ENCODE peak calls at places on chromosomes 4 and X, in four cellular contexts. O, P, B and Y are unnamed samples.

GRCh38 chr4:70359115-70359661 is 1.4 kb upstream of the SMR3A start:
- DNase-seq in O (no peak), B (no peak), P (no peak), Y (no peak)

GRCh38 chr4:14254252-14254651 is 626.7 kb upstream of the BOD1L1 start:
- DNase-seq in O (peak), B (no peak), P (peak), Y (peak)

GRCh38 chrX:39167791-39168190 is 366.5 kb downstream of the MID1IP1 start:
- DNase-seq in O (no peak), B (no peak), P (no peak), Y (no peak)

GRCh38 chr4:93788712-93789111 is 39.8 kb upstream of the ATOH1 start:
- DNase-seq in B (no peak), O (peak), P (no peak), Y (peak)

GRCh38 chr4:74039065-74039763 is 725 bp upstream of the CXCL3 start:
- DNase-seq in O (no peak), P (no peak), B (no peak), Y (peak)

GRCh38 chr4:41214158-41215146 is at the start of gene APBB2:
- DNase-seq in P (peak), O (peak), B (peak), Y (peak)

GRCh38 chrX:130245441-130245840 is 23.3 kb downstream of the ZNF280C start:
- DNase-seq in B (no peak), O (no peak), P (no peak), Y (peak)

GRCh38 chr4:180086480-180087170 is 2156.6 kb upstream of the TENM3 start:
- DNase-seq in P (no peak), B (no peak), O (no peak), Y (no peak)

GRCh38 chr4:140884431-140885058 is 128.4 kb upstream of the TBC1D9 start:
- DNase-seq in B (no peak), O (peak), P (peak), Y (peak)

GRCh38 chr4:123423819-123424218 is 27.2 kb downstream of the SPRY1 start:
- DNase-seq in B (no peak), P (no peak), O (no peak), Y (no peak)

GRCh38 chr4:119027815-119028214 is 107.8 kb upstream of the MYOZ2 start:
- DNase-seq in O (no peak), P (no peak), B (no peak), Y (no peak)

GRCh38 chr4:119030536-119030890 is 105.1 kb upstream of the MYOZ2 start:
- DNase-seq in O (no peak), B (no peak), P (no peak), Y (no peak)

GRCh38 chr4:119031218-119031617 is 104.4 kb upstream of the MYOZ2 start:
- DNase-seq in B (no peak), P (no peak), O (no peak), Y (no peak)

GRCh38 chr4:119028296-119028695 is 107.3 kb upstream of the MYOZ2 start:
- DNase-seq in O (no peak), P (no peak), B (no peak), Y (no peak)

GRCh38 chr4:119029847-119030535 is 105.6 kb upstream of the MYOZ2 start:
- DNase-seq in P (no peak), O (no peak), B (no peak), Y (no peak)
- H3K4me3 ChIP-seq in P (no peak), O (no peak), B (no peak), Y (no peak)

GRCh38 chrX:106203315-106203714 is 35.2 kb downstream of the PWWP3B start:
- DNase-seq in B (no peak), O (no peak), P (no peak), Y (no peak)

GRCh38 chrX:106201502-106202178 is 33.5 kb downstream of the PWWP3B start:
- DNase-seq in P (no peak), B (no peak), O (peak), Y (peak)
- TF ChIP-seq CTCF in P (no peak), B (no peak), O (no peak), Y (peak)

GRCh38 chr4:156173937-156174336 is 220.3 kb upstream of the CTSO start:
- DNase-seq in P (no peak), O (no peak), B (no peak), Y (no peak)

GRCh38 chr4:156168288-156168687 is 214.6 kb upstream of the CTSO start:
- DNase-seq in P (no peak), B (no peak), O (no peak), Y (no peak)

GRCh38 chr4:156173481-156173880 is 219.8 kb upstream of the CTSO start:
- DNase-seq in O (no peak), P (no peak), B (no peak), Y (no peak)

GRCh38 chr4:156169011-156169410 is 215.3 kb upstream of the CTSO start:
- DNase-seq in O (peak), B (no peak), P (no peak), Y (peak)

GRCh38 chr4:156169861-156170260 is 216.2 kb upstream of the CTSO start:
- DNase-seq in B (no peak), P (no peak), O (peak), Y (no peak)
- H3K4me3 ChIP-seq in B (no peak), P (no peak), O (no peak), Y (no peak)

GRCh38 chr4:156113138-156113537 is 159.5 kb upstream of the CTSO start:
- DNase-seq in B (no peak), P (no peak), O (no peak), Y (no peak)

GRCh38 chr4:156111706-156112105 is 158.0 kb upstream of the CTSO start:
- DNase-seq in P (no peak), O (no peak), B (no peak), Y (no peak)

GRCh38 chr4:156109943-156110925 is 156.6 kb upstream of the CTSO start:
- DNase-seq in B (no peak), P (no peak), O (no peak), Y (peak)
- TF ChIP-seq CTCF in B (no peak), P (no peak), O (peak), Y (peak)

DNA sequence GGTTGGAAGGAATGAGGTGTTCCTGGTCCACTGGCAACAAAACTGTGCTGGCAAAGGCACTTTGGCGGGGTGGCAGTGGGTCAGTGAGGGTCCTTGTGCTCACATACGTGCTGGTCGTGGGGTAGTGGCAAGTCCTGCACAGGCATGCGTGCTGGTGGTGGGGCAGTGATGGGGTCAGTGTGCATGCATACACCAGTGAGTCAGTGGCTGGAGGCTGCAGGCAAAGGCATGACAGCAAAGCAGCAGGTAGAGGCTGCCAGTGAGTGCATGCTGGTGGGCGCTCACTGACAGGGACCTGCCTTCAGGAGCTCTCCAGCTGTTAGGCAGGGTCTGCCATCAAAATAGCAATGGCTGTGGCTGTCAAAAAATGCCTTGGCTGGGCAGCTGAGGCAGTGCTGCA is 42.1 kb downstream of the TMPRSS11E start:
- DNase-seq in P (no peak), B (no peak), O (no peak), Y (no peak)
- H3K4me3 ChIP-seq in P (no peak), B (no peak), O (no peak), Y (no peak)

DNA sequence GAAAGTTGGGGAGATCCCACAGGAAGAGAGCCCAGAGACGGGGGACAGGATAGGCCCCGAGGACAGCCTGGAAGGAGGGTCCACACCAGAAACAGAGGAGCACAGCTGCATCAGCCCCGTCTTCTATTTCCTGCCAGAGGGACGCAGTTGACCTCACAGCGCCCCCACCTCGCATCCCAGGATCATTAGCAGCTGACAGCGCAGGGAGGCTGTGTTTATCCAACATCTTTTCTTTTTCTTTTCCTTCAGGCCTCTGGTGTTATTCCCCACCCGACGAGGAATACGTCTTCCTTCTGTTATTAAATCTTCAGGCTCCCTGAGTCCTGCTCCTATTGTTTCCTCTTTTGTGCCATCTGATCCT is 75.4 kb downstream of the DCHS2 start:
- DNase-seq in P (no peak), B (no peak), O (peak), Y (no peak)
- TF ChIP-seq CTCF in P (no peak), B (no peak), O (peak), Y (no peak)

GRCh38 chr4:15376145-15376544 is 51.7 kb upstream of the C1QTNF7 start:
- DNase-seq in P (no peak), O (no peak), B (no peak), Y (no peak)
- H3K4me3 ChIP-seq in P (no peak), O (no peak), B (no peak), Y (no peak)

GRCh38 chrX:127038065-127038464 is 218.5 kb downstream of the PRR32 start:
- DNase-seq in B (no peak), P (no peak), O (peak), Y (no peak)
- TF ChIP-seq CTCF in B (peak), P (no peak), O (peak), Y (no peak)

DNA sequence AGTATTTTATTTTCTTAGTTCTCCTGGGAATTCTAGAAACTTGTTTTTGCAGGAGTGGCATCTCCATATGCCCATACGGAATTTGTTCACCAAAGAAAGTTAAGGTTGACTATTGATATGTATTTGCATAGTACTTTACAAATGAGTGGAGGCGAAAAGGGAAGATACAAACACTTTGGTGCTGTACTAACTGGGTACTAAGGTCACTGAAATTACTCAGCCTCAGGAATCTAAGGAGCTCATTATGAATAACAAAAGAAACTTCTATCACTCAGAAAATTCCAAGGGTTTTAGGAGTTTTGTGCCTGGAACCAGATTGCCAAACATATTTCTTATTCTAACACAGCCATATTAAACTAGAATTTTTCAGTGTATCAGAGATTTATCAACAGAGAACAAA is 27.4 kb upstream of the TMPRSS11B start:
- DNase-seq in B (no peak), P (no peak), O (peak), Y (no peak)
- H3K4me3 ChIP-seq in B (no peak), P (no peak), O (no peak), Y (no peak)